ENCODE peak calls at places on chromosomes 12 and 14, in six cellular contexts. I, B, Y, X, W and F are unnamed samples.

GRCh38 chr14:105152794-105153241 is 15.8 kb downstream of the JAG2 start:
- DNase-seq in I (no peak), B (peak; percentile 47), Y (no peak), X (no peak), W (no peak), F (no peak)

GRCh38 chr12:49811961-49812401 is 16.2 kb downstream of the NCKAP5L start:
- DNase-seq in I (no peak), B (no peak), Y (no peak), X (no peak), W (no peak), F (no peak)

GRCh38 chr12:130647814-130648213 is 68.3 kb downstream of the RIMBP2 start:
- DNase-seq in I (no peak), B (no peak), Y (no peak), X (no peak), W (no peak), F (no peak)

GRCh38 chr12:68253504-68253903 is at the start of gene IL22:
- DNase-seq in I (no peak), B (no peak), Y (no peak), X (no peak), W (no peak), F (no peak)

GRCh38 chr12:8916154-8916553 is 1.8 kb downstream of the PHC1 start:
- DNase-seq in I (no peak), B (no peak), Y (no peak), X (no peak), W (no peak), F (no peak)

GRCh38 chr14:29846339-29847129 is 81.1 kb downstream of the PRKD1 start:
- DNase-seq in I (no peak), B (no peak), Y (no peak), X (no peak), W (no peak), F (no peak)

GRCh38 chr12:49933793-49934192 is 16.7 kb upstream of the AQP2 start:
- DNase-seq in I (no peak), B (no peak), Y (no peak), X (no peak), W (no peak), F (no peak)

GRCh38 chr12:123761841-123762714 is at the start of gene DNAH10:
- DNase-seq in I (no peak), B (no peak), Y (peak; percentile 29), X (no peak), W (peak; percentile 37), F (no peak)

GRCh38 chr14:67268456-67269115 is 27.4 kb downstream of the PALS1 start:
- DNase-seq in I (no peak), B (no peak), Y (no peak), X (no peak), W (no peak), F (no peak)

GRCh38 chr12:123431951-123432886 is 4.3 kb downstream of the RILPL2 start:
- DNase-seq in I (no peak), B (no peak), Y (peak; percentile 65), X (no peak), W (no peak), F (no peak)

GRCh38 chr12:127810026-127810425 is 456.9 kb upstream of the TMEM132C start:
- DNase-seq in I (no peak), B (no peak), Y (no peak), X (no peak), W (no peak), F (no peak)

GRCh38 chr14:64715628-64716412 is 11.6 kb downstream of the PLEKHG3 start:
- DNase-seq in I (no peak), B (no peak), Y (no peak), X (no peak), W (no peak), F (no peak)

GRCh38 chr12:13126494-13126893 is 23.0 kb upstream of the GSG1 start:
- DNase-seq in I (no peak), B (no peak), Y (no peak), X (no peak), W (no peak), F (no peak)

GRCh38 chr14:94691658-94692029 is 78.3 kb downstream of the GSC start:
- DNase-seq in I (no peak), B (no peak), Y (no peak), X (no peak), W (no peak), F (no peak)

GRCh38 chr14:91614187-91614586 is 104.1 kb upstream of the PPP4R3A start:
- DNase-seq in I (no peak), B (no peak), Y (no peak), X (no peak), W (no peak), F (no peak)

GRCh38 chr12:131720921-131721320 is 10.0 kb downstream of the SFSWAP start:
- DNase-seq in I (no peak), B (no peak), Y (no peak), X (no peak), W (no peak), F (no peak)

GRCh38 chr12:54601841-54602240 is 13.4 kb upstream of the PPP1R1A start:
- DNase-seq in I (no peak), B (no peak), Y (no peak), X (no peak), W (no peak), F (no peak)

GRCh38 chr14:50559990-50560928 is at the start of gene ATL1:
- DNase-seq in I (peak; percentile 29), B (peak; percentile 70), Y (peak; percentile 75), X (peak; percentile 45), W (peak; percentile 63), F (no peak)

GRCh38 chr12:65656904-65657351 is 167.4 kb upstream of the HMGA2 start:
- DNase-seq in I (peak; percentile 97), B (no peak), Y (no peak), X (peak; percentile 17), W (no peak), F (no peak)

DNA sequence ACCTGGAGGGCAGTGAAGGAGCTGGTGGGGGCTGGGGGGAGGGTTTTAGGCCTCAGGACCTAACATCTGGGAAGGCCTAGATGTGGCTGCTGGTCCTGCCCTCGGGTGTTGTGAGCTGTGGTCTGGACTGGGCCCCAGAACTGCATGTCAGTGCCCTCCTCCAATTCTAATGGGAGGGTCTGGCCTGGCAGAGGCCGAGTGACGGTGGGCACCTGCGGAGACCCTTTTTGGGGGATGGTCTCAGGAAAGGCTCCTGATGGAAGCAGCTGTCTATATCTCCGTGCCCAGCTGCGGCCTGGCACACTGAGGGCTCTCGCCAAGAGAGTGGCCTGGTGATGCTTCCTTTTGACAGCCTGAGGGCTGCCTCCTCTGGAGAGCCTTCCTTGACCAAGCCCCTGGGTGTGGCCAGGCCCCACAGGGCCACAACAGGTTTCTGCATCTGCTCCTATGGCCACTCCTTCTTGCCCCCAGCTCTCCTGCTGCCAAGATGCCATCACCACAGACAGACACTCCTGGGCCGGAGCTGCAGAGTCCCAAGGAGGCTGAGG is 5.3 kb downstream of the EXOC3L4 start:
- DNase-seq in I (no peak), B (no peak), Y (no peak), X (no peak), W (no peak), F (no peak)
- H3K27me3 ChIP-seq in I (no peaks in the 10 kb centered on the region), B (peaks cover 26% of the 10 kb centered on the region), Y (peaks cover 27% of the 10 kb centered on the region), X (no peaks in the 10 kb centered on the region), W (no peaks in the 10 kb centered on the region), F (peaks cover 73% of the 10 kb centered on the region)

DNA sequence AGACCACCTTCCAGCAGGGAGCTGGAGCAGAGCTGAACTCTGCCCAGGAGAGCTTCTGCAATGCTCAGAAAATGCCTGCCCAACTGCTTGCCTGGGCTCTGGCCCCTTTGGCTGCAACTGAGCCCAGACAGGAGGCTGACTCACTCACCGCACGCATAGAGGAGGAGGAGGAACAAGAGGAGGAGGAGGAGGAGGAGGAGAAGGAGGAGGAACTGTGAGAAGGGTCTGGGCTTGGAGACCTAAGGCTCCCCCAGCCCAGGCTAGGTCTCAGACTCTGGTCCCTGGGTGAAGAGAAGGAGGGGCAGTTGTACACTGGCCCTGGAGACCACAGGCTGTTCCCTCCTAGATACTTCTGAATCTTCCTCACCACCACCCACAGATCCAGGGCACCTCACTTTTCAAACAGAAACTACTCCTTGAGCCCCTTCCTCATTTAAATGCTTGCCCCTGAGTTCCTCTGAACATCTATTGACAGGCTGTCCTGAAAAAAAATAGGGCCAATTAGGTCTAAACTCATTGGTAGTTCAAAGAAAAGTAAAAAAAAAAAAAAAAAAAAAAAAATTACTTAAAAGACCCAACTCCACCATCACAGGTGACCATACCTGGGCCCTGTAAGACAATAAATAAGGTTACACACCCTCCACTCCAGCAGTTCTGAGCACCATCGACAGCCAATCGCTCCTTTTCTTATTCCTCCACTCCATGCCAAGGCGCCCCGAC is 707 bp downstream of the VDR start:
- DNase-seq in I (peak; percentile 29), B (peak; percentile 57), Y (peak; percentile 90), X (peak; percentile 37), W (peak; percentile 26), F (no peak)
- TF ChIP-seq POLR2A in I (no peak), B (no peak), Y (no peak), X (no peak), W (no peak), F (no peak)

DNA sequence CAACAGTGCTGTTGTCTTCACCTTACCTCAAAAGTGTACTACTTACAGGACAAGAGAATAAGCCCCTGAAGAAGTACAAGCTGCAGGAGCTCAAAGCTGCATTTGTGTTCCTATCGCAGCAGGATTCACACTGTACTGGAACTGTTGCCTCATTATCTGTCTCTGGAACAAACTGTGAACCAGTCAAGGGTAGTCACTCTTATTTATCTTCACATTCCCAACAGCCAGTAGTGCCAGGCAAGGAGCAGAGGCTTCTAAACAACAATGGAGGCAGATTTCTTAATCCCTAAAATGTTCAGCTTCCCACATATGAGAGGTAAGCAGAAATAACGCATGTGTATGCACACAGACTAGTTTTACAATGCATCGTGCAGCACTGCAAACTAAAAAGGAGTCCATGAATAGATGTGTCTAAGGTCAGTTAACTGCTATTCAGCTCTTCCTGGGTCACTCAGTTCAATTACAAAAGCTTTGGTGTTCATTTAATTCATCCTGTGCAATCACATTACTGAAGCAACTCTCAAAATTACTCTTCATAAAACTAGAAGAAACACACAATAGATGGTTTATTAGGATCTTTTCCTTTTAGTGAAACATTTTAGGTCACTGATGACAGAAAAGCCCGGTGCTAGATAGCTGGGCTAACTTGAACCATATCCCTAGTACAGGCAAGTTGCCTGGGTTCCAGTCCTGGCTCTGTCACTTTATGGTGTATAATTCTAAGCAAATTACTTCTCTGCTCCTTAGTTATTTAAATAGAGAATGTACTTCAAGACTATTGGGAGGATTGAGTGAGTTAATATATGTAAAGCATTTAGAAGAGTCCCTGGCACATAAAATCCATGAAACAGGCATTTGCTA is 2.7 kb downstream of the APPL2 start:
- DNase-seq in I (no peak), B (no peak), Y (no peak), X (no peak), W (peak; percentile 44), F (no peak)
- H3K4me3 ChIP-seq in I (no peak overlapping the region), B (peak overlapping the region; percentile 1), Y (peak overlapping the region; percentile 95), X (no peak overlapping the region), W (no peak overlapping the region), F (no peak overlapping the region)

DNA sequence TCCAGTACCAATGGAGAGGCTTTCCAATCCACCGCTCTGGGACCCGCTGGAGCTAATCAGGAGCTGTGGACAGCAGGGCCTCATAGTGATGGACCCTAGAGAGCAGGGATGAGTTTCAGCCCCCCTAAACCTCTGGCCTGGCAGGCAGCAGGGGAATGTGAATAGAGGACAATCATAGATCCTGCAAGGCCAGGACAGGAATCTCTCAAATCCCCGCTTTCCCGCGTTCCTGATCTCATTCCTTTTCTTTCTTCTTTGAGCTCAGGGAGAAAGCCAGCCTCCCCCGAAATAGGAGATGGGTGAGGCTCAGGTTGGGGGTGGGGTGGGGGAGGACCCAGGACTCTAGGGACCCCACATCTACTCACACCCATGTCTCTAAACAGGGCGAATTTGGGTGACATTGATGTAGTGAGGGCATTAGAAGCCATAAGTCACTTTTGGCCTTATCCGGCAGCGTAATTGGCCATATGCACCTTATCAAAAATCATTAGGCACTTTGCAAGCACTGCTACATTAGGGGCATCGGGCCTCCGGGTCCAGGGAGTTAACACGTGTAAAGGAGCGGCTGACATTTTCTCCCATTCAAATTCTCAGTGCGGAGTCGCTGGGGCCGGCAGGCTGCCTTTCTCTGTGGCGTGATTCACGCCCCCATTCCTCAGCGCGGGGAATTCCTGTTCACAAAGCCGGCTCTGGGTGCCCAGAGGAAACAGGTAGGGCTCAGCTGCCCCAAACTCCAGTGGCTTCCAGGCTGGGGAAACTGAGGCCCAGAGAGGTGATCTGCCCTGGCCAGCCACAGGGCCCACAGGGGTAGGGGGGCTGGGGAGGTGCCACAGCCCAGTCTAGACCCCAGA is 1.6 kb downstream of the LHX5 start:
- DNase-seq in I (no peak), B (no peak), Y (no peak), X (no peak), W (no peak), F (no peak)
- H3K27me3 ChIP-seq in I (peaks cover 17% of the 10 kb centered on the region), B (peaks cover 7% of the 10 kb centered on the region), Y (peaks cover 85% of the 10 kb centered on the region), X (peaks cover 82% of the 10 kb centered on the region), W (peaks cover 3% of the 10 kb centered on the region), F (peaks cover 16% of the 10 kb centered on the region)